ENCODE peak calls at places on chromosomes 12 and 14, in eight cellular contexts. B is nucleus accumbens; A is NCI-H1417; F is AML-193; K is tibial artery; N is NCI-H345; Y is iPS-NIHi11; T is naive thymus-derived CD8-positive, alpha-beta T cell. L is an unnamed sample.

GRCh38 chr14:40870252-40870651 is 736.4 kb upstream of the LRFN5 start:
- DNase-seq in B (no peak), A (no peak), F (no peak), K (no peak), N (no peak), Y (no peak), T (no peak), L (no peak)

GRCh38 chr12:89373772-89374572 is 21.7 kb upstream of the DUSP6 start:
- DNase-seq in B (no peak), A (no peak), F (no peak), K (peak; percentile 47), N (no peak), Y (no peak), T (no peak), L (no peak)

GRCh38 chr14:97976861-97977260 is 1179.7 kb downstream of the VRK1 start:
- DNase-seq in B (no peak), A (no peak), F (no peak), K (no peak), N (no peak), Y (no peak), T (no peak), L (peak; percentile 30)

GRCh38 chr12:100986595-100987547 is 192.3 kb downstream of the ANO4 start:
- DNase-seq in B (no peak), A (no peak), F (no peak), K (no peak), N (peak; percentile 33), Y (peak; percentile 43), T (no peak), L (no peak)

GRCh38 chr14:61472025-61472672 is 150.8 kb downstream of the PRKCH start:
- DNase-seq in B (no peak), A (peak; percentile 25), F (peak; percentile 41), K (peak; percentile 20), N (no peak), Y (no peak), T (peak; percentile 48), L (peak; percentile 28)

GRCh38 chr12:124778411-124778810 is 85.3 kb downstream of the SCARB1 start:
- DNase-seq in B (no peak), A (no peak), F (no peak), K (no peak), N (no peak), Y (no peak), T (no peak), L (no peak)

GRCh38 chr12:57518920-57519757 is 1.2 kb downstream of the DDIT3 start:
- DNase-seq in B (no peak), A (no peak), F (no peak), K (peak; percentile 55), N (no peak), Y (no peak), T (peak; percentile 19), L (peak; percentile 41)

GRCh38 chr12:104456950-104457745 is 400 bp downstream of the CHST11 start:
- DNase-seq in B (no peak), A (peak; percentile 96), F (peak; percentile 12), K (peak; percentile 83), N (peak; percentile 72), Y (peak; percentile 62), T (peak; percentile 62), L (peak; percentile 60)

GRCh38 chr12:63931703-63932102 is 87.2 kb downstream of the SRGAP1 start:
- DNase-seq in B (no peak), A (no peak), F (no peak), K (no peak), N (no peak), Y (no peak), T (no peak), L (no peak)

GRCh38 chr14:103023881-103024473 is 33.4 kb downstream of the CDC42BPB start:
- DNase-seq in B (no peak), A (no peak), F (no peak), K (no peak), N (no peak), Y (no peak), T (no peak), L (no peak)

GRCh38 chr12:52847335-52848102 is 1.3 kb downstream of the KRT78 start:
- DNase-seq in B (no peak), A (no peak), F (no peak), K (no peak), N (no peak), Y (peak; percentile 55), T (no peak), L (no peak)

GRCh38 chr12:52945389-52946232 is 3.3 kb upstream of the KRT18 start:
- DNase-seq in B (no peak), A (no peak), F (no peak), K (no peak), N (no peak), Y (peak; percentile 74), T (no peak), L (peak; percentile 59)

GRCh38 chr12:120620624-120621023 is 19.8 kb upstream of the CABP1 start:
- DNase-seq in B (no peak), A (no peak), F (no peak), K (no peak), N (no peak), Y (no peak), T (no peak), L (no peak)

GRCh38 chr12:26833692-26834168 is 736 bp upstream of the ITPR2 start:
- DNase-seq in B (no peak), A (peak; percentile 61), F (peak; percentile 43), K (no peak), N (no peak), Y (peak; percentile 79), T (peak; percentile 37), L (peak; percentile 61)

GRCh38 chr12:107610030-107610859 is 75.4 kb upstream of the PWP1 start:
- DNase-seq in B (no peak), A (peak; percentile 40), F (peak; percentile 13), K (no peak), N (no peak), Y (peak; percentile 74), T (peak; percentile 21), L (no peak)

GRCh38 chr12:93794738-93795137 is 117.6 kb downstream of the CRADD start:
- DNase-seq in B (no peak), A (no peak), F (no peak), K (no peak), N (no peak), Y (no peak), T (no peak), L (no peak)

GRCh38 chr14:35349496-35349895 is 55.1 kb downstream of the NFKBIA start:
- DNase-seq in B (no peak), A (no peak), F (no peak), K (no peak), N (no peak), Y (no peak), T (no peak), L (no peak)

GRCh38 chr14:105351410-105351809 is 36.9 kb downstream of the PACS2 start:
- DNase-seq in B (no peak), A (no peak), F (no peak), K (no peak), N (no peak), Y (no peak), T (no peak), L (no peak)

GRCh38 chr12:30794591-30795409 is 40.0 kb upstream of the CAPRIN2 start:
- DNase-seq in B (no peak), A (no peak), F (no peak), K (peak; percentile 25), N (peak; percentile 16), Y (peak; percentile 77), T (no peak), L (no peak)

GRCh38 chr14:98182385-98183055 is 1089.5 kb downstream of the BCL11B start:
- DNase-seq in B (no peak), A (no peak), F (no peak), K (no peak), N (no peak), Y (no peak), T (peak; percentile 35), L (no peak)

GRCh38 chr12:57517187-57517586 is 3.1 kb downstream of the DDIT3 start:
- DNase-seq in B (no peak), A (no peak), F (no peak), K (no peak), N (no peak), Y (no peak), T (no peak), L (no peak)

GRCh38 chr12:114504311-114504710 is 98.4 kb upstream of the TBX5 start:
- DNase-seq in B (no peak), A (no peak), F (no peak), K (no peak), N (no peak), Y (no peak), T (no peak), L (no peak)

GRCh38 chr12:10771132-10771733 is 31.2 kb downstream of the TAS2R7 start:
- DNase-seq in B (no peak), A (peak; percentile 8), F (peak; percentile 63), K (no peak), N (peak; percentile 24), Y (peak; percentile 19), T (peak; percentile 56), L (no peak)

GRCh38 chr12:121812320-121812871 is 8.6 kb downstream of the SETD1B start:
- DNase-seq in B (no peak), A (peak; percentile 77), F (peak; percentile 10), K (no peak), N (peak; percentile 19), Y (peak; percentile 95), T (no peak), L (peak; percentile 82)

GRCh38 chr12:14643247-14643646 is 53.2 kb downstream of the GUCY2C start:
- DNase-seq in B (no peak), A (no peak), F (peak; percentile 5), K (no peak), N (no peak), Y (no peak), T (peak; percentile 48), L (no peak)

GRCh38 chr12:127655691-127656090 is 611.3 kb upstream of the TMEM132C start:
- DNase-seq in B (no peak), A (no peak), F (no peak), K (no peak), N (no peak), Y (no peak), T (no peak), L (no peak)

GRCh38 chr14:105143451-105144230 is 24.9 kb downstream of the JAG2 start:
- DNase-seq in B (no peak), A (no peak), F (no peak), K (peak; percentile 5), N (no peak), Y (no peak), T (no peak), L (no peak)

GRCh38 chr12:3523058-3523457 is 32.1 kb downstream of the PRMT8 start:
- DNase-seq in B (no peak), A (no peak), F (no peak), K (no peak), N (no peak), Y (no peak), T (no peak), L (no peak)

GRCh38 chr14:92534863-92535654 is 21.5 kb downstream of the RIN3 start:
- DNase-seq in B (no peak), A (no peak), F (no peak), K (no peak), N (no peak), Y (no peak), T (peak; percentile 74), L (no peak)

GRCh38 chr12:120466560-120467315 is 2.8 kb downstream of the SRSF9 start:
- DNase-seq in B (no peak), A (peak; percentile 9), F (peak; percentile 55), K (no peak), N (peak; percentile 22), Y (no peak), T (peak; percentile 43), L (no peak)

GRCh38 chr14:102591372-102591943 is 991 bp upstream of the RCOR1 start:
- DNase-seq in B (peak; percentile 20), A (no peak), F (no peak), K (peak; percentile 42), N (no peak), Y (no peak), T (no peak), L (peak; percentile 41)

GRCh38 chr14:68245146-68246073 is 425.8 kb downstream of the RAD51B start:
- DNase-seq in B (no peak), A (no peak), F (no peak), K (no peak), N (no peak), Y (no peak), T (no peak), L (no peak)

GRCh38 chr14:59161571-59162175 is 26.8 kb upstream of the DAAM1 start:
- DNase-seq in B (no peak), A (no peak), F (peak; percentile 39), K (peak; percentile 22), N (no peak), Y (peak; percentile 5), T (peak; percentile 2), L (no peak)

GRCh38 chr14:80974338-80975078 is 19.1 kb downstream of the TSHR start:
- DNase-seq in B (no peak), A (no peak), F (no peak), K (no peak), N (no peak), Y (no peak), T (no peak), L (no peak)